ENCODE peak calls at places on chromosome 2, in four cellular contexts. One of them, this sample, is unnamed.

GRCh38 chr2:215870986-215871385 is 142.4 kb downstream of the MREG start:
- DNase-seq in fibroblast of lung: no peak
- DNase-seq in tibial artery: no peak
- DNase-seq in brain microvascular endothelial cell: no peak
- DNase-seq in this sample: no peak

GRCh38 chr2:151730242-151730975 is 3.9 kb downstream of the NEB start:
- DNase-seq in fibroblast of lung: peak; percentile 72
- DNase-seq in tibial artery: no peak
- DNase-seq in brain microvascular endothelial cell: peak; percentile 20
- DNase-seq in this sample: no peak

GRCh38 chr2:237154050-237154638 is 68.5 kb downstream of the COPS8 start:
- DNase-seq in fibroblast of lung: peak; percentile 74
- DNase-seq in tibial artery: no peak
- DNase-seq in brain microvascular endothelial cell: peak; percentile 42
- DNase-seq in this sample: no peak

GRCh38 chr2:120384486-120385354 is 38.8 kb downstream of the INHBB start:
- DNase-seq in fibroblast of lung: no peak
- DNase-seq in tibial artery: no peak
- DNase-seq in brain microvascular endothelial cell: no peak
- DNase-seq in this sample: no peak

GRCh38 chr2:222336442-222336841 is 37.6 kb upstream of the PAX3 start:
- DNase-seq in fibroblast of lung: no peak
- DNase-seq in tibial artery: no peak
- DNase-seq in brain microvascular endothelial cell: no peak
- DNase-seq in this sample: no peak

GRCh38 chr2:199692489-199692888 is 158.5 kb downstream of the FTCDNL1 start:
- DNase-seq in fibroblast of lung: no peak
- DNase-seq in tibial artery: no peak
- DNase-seq in brain microvascular endothelial cell: no peak
- DNase-seq in this sample: no peak

GRCh38 chr2:1864981-1865421 is 120.7 kb upstream of the PXDN start:
- DNase-seq in fibroblast of lung: no peak
- DNase-seq in tibial artery: no peak
- DNase-seq in brain microvascular endothelial cell: no peak
- DNase-seq in this sample: no peak

GRCh38 chr2:42035241-42035640 is 12.6 kb upstream of the PKDCC start:
- DNase-seq in fibroblast of lung: peak; percentile 36
- DNase-seq in tibial artery: no peak
- DNase-seq in brain microvascular endothelial cell: no peak
- DNase-seq in this sample: no peak

GRCh38 chr2:168568476-168569227 is 112.6 kb downstream of the CERS6 start:
- DNase-seq in fibroblast of lung: peak; percentile 73
- DNase-seq in tibial artery: no peak
- DNase-seq in brain microvascular endothelial cell: peak; percentile 64
- DNase-seq in this sample: no peak

GRCh38 chr2:56130463-56131070 is 53.2 kb upstream of the CCDC85A start:
- DNase-seq in fibroblast of lung: peak; percentile 38
- DNase-seq in tibial artery: no peak
- DNase-seq in brain microvascular endothelial cell: peak; percentile 44
- DNase-seq in this sample: no peak

GRCh38 chr2:86304416-86304815 is 33.0 kb downstream of the REEP1 start:
- DNase-seq in fibroblast of lung: no peak
- DNase-seq in tibial artery: no peak
- DNase-seq in brain microvascular endothelial cell: no peak
- DNase-seq in this sample: no peak

GRCh38 chr2:226122067-226122466 is 677.6 kb downstream of the IRS1 start:
- DNase-seq in fibroblast of lung: no peak
- DNase-seq in tibial artery: no peak
- DNase-seq in brain microvascular endothelial cell: no peak
- DNase-seq in this sample: no peak

GRCh38 chr2:169073972-169074751 is 4.8 kb downstream of the DHRS9 start:
- DNase-seq in fibroblast of lung: no peak
- DNase-seq in tibial artery: no peak
- DNase-seq in brain microvascular endothelial cell: peak; percentile 43
- DNase-seq in this sample: no peak

GRCh38 chr2:231010201-231010730 is 14.3 kb downstream of the SPATA3 start:
- DNase-seq in fibroblast of lung: no peak
- DNase-seq in tibial artery: no peak
- DNase-seq in brain microvascular endothelial cell: no peak
- DNase-seq in this sample: no peak

GRCh38 chr2:196718394-196718793 is 78.9 kb downstream of the CCDC150 start:
- DNase-seq in fibroblast of lung: peak; percentile 22
- DNase-seq in tibial artery: no peak
- DNase-seq in brain microvascular endothelial cell: no peak
- DNase-seq in this sample: no peak

GRCh38 chr2:217790195-217790594 is 212.6 kb downstream of the TNS1 start:
- DNase-seq in fibroblast of lung: no peak
- DNase-seq in tibial artery: no peak
- DNase-seq in brain microvascular endothelial cell: peak; percentile 11
- DNase-seq in this sample: no peak

GRCh38 chr2:237128026-237128703 is 42.5 kb downstream of the COPS8 start:
- DNase-seq in fibroblast of lung: peak; percentile 100
- DNase-seq in tibial artery: peak; percentile 98
- DNase-seq in brain microvascular endothelial cell: peak; percentile 99
- DNase-seq in this sample: no peak

GRCh38 chr2:72745679-72746368 is 80.0 kb downstream of the EXOC6B start:
- DNase-seq in fibroblast of lung: peak; percentile 83
- DNase-seq in tibial artery: no peak
- DNase-seq in brain microvascular endothelial cell: peak; percentile 42
- DNase-seq in this sample: no peak

GRCh38 chr2:82740527-82740926 is 1718.6 kb downstream of the SUCLG1 start:
- DNase-seq in fibroblast of lung: no peak
- DNase-seq in tibial artery: no peak
- DNase-seq in brain microvascular endothelial cell: no peak
- DNase-seq in this sample: no peak

GRCh38 chr2:238646803-238647202 is 201.1 kb upstream of the TWIST2 start:
- DNase-seq in fibroblast of lung: no peak
- DNase-seq in tibial artery: no peak
- DNase-seq in brain microvascular endothelial cell: no peak
- DNase-seq in this sample: no peak

GRCh38 chr2:40372278-40372580 is 79.7 kb downstream of the SLC8A1 start:
- DNase-seq in fibroblast of lung: peak; percentile 34
- DNase-seq in tibial artery: no peak
- DNase-seq in brain microvascular endothelial cell: no peak
- DNase-seq in this sample: no peak

GRCh38 chr2:86293612-86294011 is 43.8 kb downstream of the REEP1 start:
- DNase-seq in fibroblast of lung: no peak
- DNase-seq in tibial artery: no peak
- DNase-seq in brain microvascular endothelial cell: no peak
- DNase-seq in this sample: no peak

GRCh38 chr2:2839393-2840096 is 508.5 kb upstream of the MYT1L start:
- DNase-seq in fibroblast of lung: no peak
- DNase-seq in tibial artery: no peak
- DNase-seq in brain microvascular endothelial cell: no peak
- DNase-seq in this sample: no peak

GRCh38 chr2:97857553-97857952 is 138.2 kb downstream of the TMEM131 start:
- DNase-seq in fibroblast of lung: no peak
- DNase-seq in tibial artery: no peak
- DNase-seq in brain microvascular endothelial cell: no peak
- DNase-seq in this sample: no peak

GRCh38 chr2:54927085-54927750 is 123.0 kb downstream of the RTN4 start:
- DNase-seq in fibroblast of lung: no peak
- DNase-seq in tibial artery: no peak
- DNase-seq in brain microvascular endothelial cell: no peak
- DNase-seq in this sample: no peak

GRCh38 chr2:54928719-54929118 is 121.5 kb downstream of the RTN4 start:
- DNase-seq in fibroblast of lung: no peak
- DNase-seq in tibial artery: no peak
- DNase-seq in brain microvascular endothelial cell: no peak
- DNase-seq in this sample: no peak

GRCh38 chr2:54931473-54931872 is 118.8 kb downstream of the RTN4 start:
- DNase-seq in fibroblast of lung: no peak
- DNase-seq in tibial artery: no peak
- DNase-seq in brain microvascular endothelial cell: no peak
- DNase-seq in this sample: no peak

GRCh38 chr2:54925022-54925421 is 125.2 kb downstream of the RTN4 start:
- DNase-seq in fibroblast of lung: no peak
- DNase-seq in tibial artery: no peak
- DNase-seq in brain microvascular endothelial cell: no peak
- DNase-seq in this sample: no peak

GRCh38 chr2:54927751-54928615 is 122.3 kb downstream of the RTN4 start:
- DNase-seq in fibroblast of lung: no peak
- DNase-seq in tibial artery: no peak
- DNase-seq in brain microvascular endothelial cell: no peak
- DNase-seq in this sample: no peak
- H3K27ac ChIP-seq in fibroblast of lung: no peak overlapping the region
- H3K27ac ChIP-seq in tibial artery: no peak overlapping the region
- H3K27ac ChIP-seq in brain microvascular endothelial cell: no peak overlapping the region
- H3K27ac ChIP-seq in this sample: no peak overlapping the region

GRCh38 chr2:34991508-34992274 is 1363.9 kb upstream of the CRIM1 start:
- DNase-seq in fibroblast of lung: no peak
- DNase-seq in tibial artery: no peak
- DNase-seq in brain microvascular endothelial cell: no peak
- DNase-seq in this sample: no peak
- H3K27ac ChIP-seq in fibroblast of lung: no peak overlapping the region
- H3K27ac ChIP-seq in tibial artery: no peak overlapping the region
- H3K27ac ChIP-seq in brain microvascular endothelial cell: no peak overlapping the region
- H3K27ac ChIP-seq in this sample: no peak overlapping the region

GRCh38 chr2:102337012-102337411 is 18.6 kb upstream of the IL18R1 start:
- DNase-seq in fibroblast of lung: peak; percentile 39
- DNase-seq in tibial artery: no peak
- DNase-seq in brain microvascular endothelial cell: no peak
- DNase-seq in this sample: no peak
- H3K27ac ChIP-seq in fibroblast of lung: no peak overlapping the region
- H3K27ac ChIP-seq in tibial artery: no peak overlapping the region
- H3K27ac ChIP-seq in brain microvascular endothelial cell: no peak overlapping the region
- H3K27ac ChIP-seq in this sample: no peak overlapping the region

DNA sequence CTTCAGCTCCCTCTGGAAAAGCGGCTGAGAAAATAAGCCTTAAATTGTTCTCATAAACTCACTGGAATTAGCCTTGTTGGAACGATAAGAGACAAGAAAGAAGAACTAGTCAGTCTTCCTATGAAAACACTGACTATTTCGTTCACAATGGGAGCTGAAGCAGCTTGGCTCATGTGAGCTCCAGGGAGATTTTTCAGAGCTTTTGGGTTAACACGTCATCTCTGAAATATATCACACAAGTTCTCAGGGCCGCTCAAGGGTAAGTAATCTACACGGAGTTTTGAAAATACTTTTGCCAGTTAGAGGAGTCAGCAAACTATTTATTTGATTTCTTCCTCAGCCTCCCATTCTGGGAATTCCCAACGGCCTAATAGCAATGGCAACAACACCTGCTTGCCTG is 316.2 kb upstream of the MGAT5 start:
- DNase-seq in fibroblast of lung: no peak
- DNase-seq in tibial artery: no peak
- DNase-seq in brain microvascular endothelial cell: peak; percentile 1
- DNase-seq in this sample: no peak
- H3K27ac ChIP-seq in fibroblast of lung: no peak overlapping the region
- H3K27ac ChIP-seq in tibial artery: no peak overlapping the region
- H3K27ac ChIP-seq in brain microvascular endothelial cell: no peak overlapping the region
- H3K27ac ChIP-seq in this sample: no peak overlapping the region